ENCODE peak calls at places on chromosome 9, in six cellular contexts. E is iris pigment epithelial cell, D is ACHN, K is left lobe of liver, I is left colon, U is left cardiac atrium. X is an unnamed sample.

GRCh38 chr9:36316629-36317317 is 58.5 kb upstream of the GNE start:
- DNase-seq in I (peak; percentile 61), K (no peak), U (no peak), D (no peak), E (no peak), X (no peak)

GRCh38 chr9:130297371-130297770 is 31.8 kb downstream of the HMCN2 start:
- DNase-seq in E (no peak), I (no peak), U (no peak), D (no peak), K (no peak), X (peak; percentile 17)

GRCh38 chr9:110650991-110651411 is 17.6 kb upstream of the MUSK start:
- DNase-seq in E (peak; percentile 94), U (no peak), I (no peak), K (no peak), D (no peak), X (no peak)

GRCh38 chr9:129333961-129334743 is 156.1 kb upstream of the IER5L start:
- DNase-seq in E (peak; percentile 99), I (peak; percentile 89), U (peak; percentile 94), D (peak; percentile 92), K (peak; percentile 92), X (peak; percentile 95)

GRCh38 chr9:135602789-135603481 is 36.4 kb downstream of the GLT6D1 start:
- DNase-seq in D (peak; percentile 15), E (peak; percentile 24), U (no peak), I (peak; percentile 20), K (peak; percentile 48), X (peak; percentile 45)

GRCh38 chr9:115263731-115264130 is 145.8 kb upstream of the TNC start:
- DNase-seq in U (no peak), I (no peak), E (peak; percentile 33), K (no peak), D (no peak), X (no peak)

GRCh38 chr9:112836394-112836793 is 54.3 kb downstream of the SLC46A2 start:
- DNase-seq in U (no peak), I (peak; percentile 83), D (no peak), K (peak; percentile 69), E (no peak), X (no peak)

GRCh38 chr9:126151031-126151670 is 175.5 kb upstream of the MVB12B start:
- DNase-seq in E (no peak), I (peak; percentile 36), U (no peak), K (peak; percentile 74), D (no peak), X (peak; percentile 86)

GRCh38 chr9:129854588-129855110 is 19.4 kb downstream of the USP20 start:
- DNase-seq in I (no peak), D (no peak), K (no peak), E (no peak), U (no peak), X (no peak)

GRCh38 chr9:98870782-98871455 is 63.4 kb downstream of the GALNT12 start:
- DNase-seq in U (no peak), D (no peak), I (no peak), K (peak; percentile 2), E (no peak), X (no peak)

GRCh38 chr9:72540348-72540873 is 19.0 kb downstream of the TMC1 start:
- DNase-seq in I (no peak), E (peak; percentile 36), U (no peak), D (no peak), K (no peak), X (no peak)

GRCh38 chr9:98962181-98962560 is 18.5 kb downstream of the COL15A1 start:
- DNase-seq in U (no peak), E (no peak), I (no peak), D (no peak), K (no peak), X (no peak)

GRCh38 chr9:129888085-129888808 is 53.0 kb downstream of the USP20 start:
- DNase-seq in D (no peak), I (peak; percentile 74), E (no peak), K (peak; percentile 65), U (peak; percentile 49), X (peak; percentile 58)

GRCh38 chr9:99039388-99040182 is 65.3 kb upstream of the TGFBR1 start:
- DNase-seq in E (peak; percentile 24), K (no peak), D (no peak), I (no peak), U (no peak), X (no peak)

GRCh38 chr9:136178061-136178772 is 26.7 kb downstream of the LHX3 start:
- DNase-seq in E (no peak), U (no peak), K (no peak), I (no peak), D (no peak), X (no peak)

GRCh38 chr9:19232830-19233194 is 2.3 kb downstream of the DENND4C start:
- DNase-seq in K (no peak), D (peak; percentile 5), I (no peak), E (peak; percentile 67), U (no peak), X (no peak)

GRCh38 chr9:121529237-121529987 is 29.8 kb upstream of the GGTA1 start:
- DNase-seq in U (peak; percentile 99), I (peak; percentile 82), E (peak; percentile 85), D (peak; percentile 16), K (peak; percentile 69), X (peak; percentile 76)

GRCh38 chr9:131436865-131437271 is 43.0 kb downstream of the PRRC2B start:
- DNase-seq in D (no peak), K (no peak), E (no peak), I (no peak), U (no peak), X (no peak)

GRCh38 chr9:71218774-71219173 is 97.4 kb upstream of the TRPM3 start:
- DNase-seq in I (no peak), D (no peak), E (no peak), U (no peak), K (no peak), X (no peak)